ENCODE peak calls at places on chromosomes 7 and 10, in eight cellular contexts. T is astrocyte, G is sigmoid colon, Y is neuronal stem cell, Q is fibroblast of lung, F is left ventricle myocardium inferior, O is brain microvascular endothelial cell, I is foreskin keratinocyte. Z is an unnamed sample.

GRCh38 chr7:18583305-18583704 is 87.8 kb downstream of the HDAC9 start:
- DNase-seq in Q (peak), T (peak), F (no peak), I (peak), O (peak), G (no peak), Y (no peak), Z (no peak)

GRCh38 chr10:52567247-52567580 is 205.4 kb downstream of the MBL2 start:
- DNase-seq in Q (no peak), I (no peak), G (no peak), O (no peak), F (no peak), Y (no peak), T (no peak), Z (no peak)

GRCh38 chr10:16945566-16945965 is 128.3 kb upstream of the RSU1 start:
- DNase-seq in Q (no peak), I (no peak), F (no peak), T (no peak), G (no peak), Y (no peak), O (no peak), Z (no peak)

GRCh38 chr7:5695709-5696345 is 85.6 kb downstream of the RNF216 start:
- DNase-seq in T (no peak), I (no peak), G (peak), F (no peak), Y (no peak), O (peak), Q (peak), Z (no peak)

GRCh38 chr10:74947781-74948401 is 121.5 kb downstream of the KAT6B start:
- DNase-seq in I (peak), Q (no peak), O (no peak), G (no peak), T (no peak), Y (no peak), F (no peak), Z (no peak)

GRCh38 chr10:32692174-32692573 is 246.2 kb downstream of the CCDC7 start:
- DNase-seq in F (no peak), T (peak), G (no peak), O (peak), I (peak), Q (peak), Y (no peak), Z (no peak)

GRCh38 chr7:80721880-80722595 is 83.6 kb downstream of the CD36 start:
- DNase-seq in F (no peak), O (peak), Y (no peak), I (peak), Q (peak), T (peak), G (no peak), Z (peak)

GRCh38 chr7:98027342-98028033 is 37.5 kb upstream of the OCM2 start:
- DNase-seq in Y (no peak), O (no peak), T (no peak), F (no peak), I (no peak), Q (no peak), G (no peak), Z (no peak)

GRCh38 chr10:77834540-77834939 is 92.0 kb downstream of the DLG5 start:
- DNase-seq in O (no peak), Y (no peak), G (no peak), Q (no peak), F (no peak), T (no peak), I (no peak), Z (no peak)

GRCh38 chr10:66772511-66772910 is 153.3 kb upstream of the LRRTM3 start:
- DNase-seq in O (no peak), Q (peak), T (no peak), I (no peak), F (no peak), Y (no peak), G (no peak), Z (no peak)

GRCh38 chr10:37643187-37643586 is 214.2 kb downstream of the ZNF248 start:
- DNase-seq in I (no peak), G (no peak), O (no peak), F (no peak), Q (no peak), T (no peak), Y (no peak), Z (no peak)

GRCh38 chr10:50563906-50564305 is 59.9 kb downstream of the SGMS1 start:
- DNase-seq in F (no peak), O (no peak), Q (no peak), T (no peak), G (no peak), Y (no peak), I (no peak), Z (no peak)

GRCh38 chr7:46123-46829 is 146.1 kb upstream of the FAM20C start:
- DNase-seq in G (peak), T (no peak), Y (no peak), Q (no peak), F (no peak), I (no peak), O (no peak), Z (peak)

GRCh38 chr10:44975487-44976331 is 2.9 kb downstream of the DEPP1 start:
- DNase-seq in T (peak), F (no peak), I (peak), O (peak), Q (peak), Y (no peak), G (peak), Z (no peak)

GRCh38 chr10:76202777-76203176 is 771.4 kb downstream of the LRMDA start:
- DNase-seq in I (no peak), F (no peak), Q (peak), O (peak), G (no peak), Y (no peak), T (peak), Z (no peak)

GRCh38 chr7:99099499-99100077 is 44.3 kb downstream of the SMURF1 start:
- DNase-seq in O (peak), I (peak), Q (no peak), F (no peak), Y (no peak), G (no peak), T (no peak), Z (no peak)

GRCh38 chr10:15369642-15370211 is 1.4 kb downstream of the FAM171A1 start:
- DNase-seq in T (no peak), O (no peak), Q (no peak), F (peak), I (no peak), G (no peak), Y (no peak), Z (no peak)

GRCh38 chr10:17235136-17235535 is 7.1 kb downstream of the VIM start:
- DNase-seq in G (no peak), I (no peak), T (no peak), F (no peak), Y (no peak), O (no peak), Q (no peak), Z (no peak)

GRCh38 chr10:13913890-13914289 is 327.1 kb downstream of the PRPF18 start:
- DNase-seq in Q (no peak), F (no peak), Y (no peak), T (no peak), I (no peak), G (peak), O (no peak), Z (no peak)

GRCh38 chr10:119654540-119654939 is 3.4 kb downstream of the BAG3 start:
- DNase-seq in I (peak), F (peak), G (peak), T (no peak), O (no peak), Q (no peak), Y (no peak), Z (peak)

GRCh38 chr10:103157246-103157645 is 35.8 kb downstream of the NT5C2 start:
- DNase-seq in Y (no peak), O (no peak), T (no peak), G (no peak), Q (peak), F (no peak), I (no peak), Z (no peak)

GRCh38 chr7:37494940-37495339 is 46.3 kb upstream of the ELMO1 start:
- DNase-seq in T (no peak), F (no peak), Q (no peak), G (no peak), O (no peak), I (no peak), Y (no peak), Z (no peak)

GRCh38 chr10:70477661-70478162 is 855 bp upstream of the PALD1 start:
- DNase-seq in Y (no peak), I (peak), G (no peak), O (no peak), Q (no peak), F (no peak), T (no peak), Z (no peak)

GRCh38 chr7:90945104-90945752 is 319.0 kb upstream of the FZD1 start:
- DNase-seq in Y (no peak), Q (peak), F (no peak), G (no peak), T (peak), I (peak), O (no peak), Z (no peak)

GRCh38 chr10:99318048-99318447 is 11.1 kb upstream of the CNNM1 start:
- DNase-seq in O (no peak), I (no peak), G (no peak), T (no peak), Y (no peak), F (no peak), Q (no peak), Z (no peak)

GRCh38 chr10:88194041-88194887 is 330.8 kb downstream of the PTEN start:
- DNase-seq in O (no peak), T (peak), Q (peak), Y (no peak), G (no peak), I (peak), F (no peak), Z (no peak)

GRCh38 chr7:70586822-70587221 is 545.1 kb upstream of the GALNT17 start:
- DNase-seq in Y (no peak), G (no peak), F (no peak), T (peak), I (no peak), Q (no peak), O (no peak), Z (no peak)

GRCh38 chr7:99407849-99408346 is 499 bp downstream of the PDAP1 start:
- DNase-seq in Q (peak), O (peak), T (peak), I (peak), Y (no peak), G (peak), F (peak), Z (no peak)

GRCh38 chr7:30182186-30182585 is 47.4 kb downstream of the MTURN start:
- DNase-seq in T (no peak), G (no peak), O (no peak), F (peak), Y (no peak), I (no peak), Q (no peak), Z (no peak)

GRCh38 chr10:77849039-77849664 is 77.4 kb downstream of the DLG5 start:
- DNase-seq in Y (peak), G (no peak), Q (no peak), T (no peak), O (no peak), I (no peak), F (no peak), Z (no peak)

GRCh38 chr7:102303669-102304422 is 17.2 kb downstream of the SH2B2 start:
- DNase-seq in I (no peak), F (no peak), Y (no peak), Q (no peak), G (no peak), O (no peak), T (no peak), Z (no peak)

GRCh38 chr10:4130685-4131084 is 345.7 kb upstream of the KLF6 start:
- DNase-seq in Q (no peak), T (no peak), O (no peak), G (no peak), Y (no peak), F (no peak), I (no peak), Z (no peak)
- H3K27ac ChIP-seq in Q (no peak), T (no peak), O (peak), G (no peak), Y (no peak), F (peak), I (no peak), Z (peak)

DNA sequence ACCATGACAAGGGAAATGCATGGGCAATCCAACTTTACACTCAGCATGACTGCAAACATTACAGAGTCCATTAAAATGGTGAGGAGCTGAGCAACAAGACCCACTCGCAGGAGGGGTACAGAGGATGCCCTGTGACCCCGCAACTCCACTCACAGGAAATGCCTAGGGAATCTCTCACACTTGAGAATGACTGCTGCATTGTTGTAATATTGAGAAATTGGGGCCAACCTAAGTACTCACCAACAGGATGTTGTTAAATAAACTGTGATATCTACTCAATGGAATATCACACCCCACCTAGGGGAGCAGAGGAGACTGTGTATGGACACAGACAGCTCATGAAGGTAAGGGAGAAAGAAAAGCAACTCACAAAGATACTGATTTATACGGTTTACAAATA is 53.4 kb upstream of the CAMK2B start:
- DNase-seq in O (peak), T (peak), Q (peak), I (peak), Y (no peak), G (no peak), F (no peak), Z (no peak)
- H3K27ac ChIP-seq in O (peak), T (peak), Q (peak), I (peak), Y (no peak), G (no peak), F (no peak), Z (no peak)

GRCh38 chr7:12422449-12423320 is 19.0 kb upstream of the VWDE start:
- DNase-seq in T (no peak), Y (no peak), Q (peak), O (no peak), I (peak), G (no peak), F (no peak), Z (no peak)
- H3K27ac ChIP-seq in T (no peak), Y (no peak), Q (no peak), O (peak), I (peak), G (no peak), F (no peak), Z (no peak)

GRCh38 chr7:85186083-85186520 is 754 bp downstream of the SEMA3D start:
- DNase-seq in I (peak), G (peak), Q (peak), F (no peak), T (peak), Y (peak), O (peak), Z (peak)
- H3K27ac ChIP-seq in I (no peak), G (peak), Q (peak), F (peak), T (no peak), Y (no peak), O (no peak), Z (peak)

GRCh38 chr10:58661336-58661735 is 148.7 kb downstream of the BICC1 start:
- DNase-seq in Q (no peak), T (peak), I (peak), Y (no peak), F (no peak), O (no peak), G (no peak), Z (no peak)

GRCh38 chr10:58660577-58661255 is 148.0 kb downstream of the BICC1 start:
- DNase-seq in F (no peak), O (no peak), G (no peak), I (no peak), T (peak), Y (no peak), Q (no peak), Z (no peak)

GRCh38 chr10:58661902-58662301 is 149.2 kb downstream of the BICC1 start:
- DNase-seq in Y (no peak), I (no peak), O (no peak), F (no peak), Q (no peak), T (no peak), G (no peak), Z (no peak)

GRCh38 chr10:58665361-58665760 is 152.7 kb downstream of the BICC1 start:
- DNase-seq in I (no peak), T (peak), Q (no peak), O (no peak), G (no peak), F (no peak), Y (no peak), Z (no peak)

GRCh38 chr10:58662314-58662713 is 149.6 kb downstream of the BICC1 start:
- DNase-seq in I (peak), Y (no peak), O (peak), T (peak), F (no peak), Q (peak), G (no peak), Z (no peak)
- H3K27ac ChIP-seq in I (no peak), Y (no peak), O (peak), T (peak), F (no peak), Q (peak), G (no peak), Z (no peak)

DNA sequence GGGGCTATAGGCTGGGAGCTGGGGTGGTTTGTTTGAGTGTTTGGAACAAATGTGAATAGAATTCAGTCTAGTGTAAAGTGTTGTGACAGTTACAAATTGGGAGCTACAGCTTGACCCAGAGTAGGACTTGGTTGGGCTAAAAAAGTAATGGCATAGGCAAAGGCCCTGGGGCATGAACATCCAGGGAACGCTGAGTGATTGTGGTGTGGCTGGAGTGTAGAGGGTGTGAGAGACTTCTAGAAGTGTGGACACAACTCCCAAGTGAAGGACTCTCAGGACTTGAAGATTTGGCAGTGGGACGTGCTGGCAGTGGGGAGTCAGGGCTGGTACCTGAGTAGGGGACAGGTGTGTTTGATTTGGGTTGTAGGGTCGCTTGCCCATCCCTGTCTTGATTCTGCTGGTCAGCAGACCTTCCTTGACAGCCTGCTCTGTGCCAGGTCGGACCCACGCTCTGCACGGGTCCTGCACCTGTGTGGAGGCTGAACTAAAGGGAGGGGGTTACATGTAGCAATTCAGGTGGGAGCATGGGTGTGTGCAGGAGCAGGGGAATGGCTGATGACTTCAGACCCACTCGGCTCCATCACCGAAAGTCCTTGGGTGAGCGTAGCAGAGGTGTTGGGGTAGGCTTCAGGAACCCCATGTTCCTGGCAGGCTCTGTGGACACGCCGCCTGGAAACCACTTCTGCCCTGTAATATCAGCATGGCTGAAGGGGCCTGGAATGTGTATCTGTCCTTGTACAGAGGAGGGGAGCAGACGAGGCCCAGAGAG is 43.3 kb downstream of the ZMIZ1 start:
- DNase-seq in I (no peak), Q (no peak), G (peak), F (peak), T (no peak), O (no peak), Y (no peak), Z (peak)
- H3K27ac ChIP-seq in I (no peak), Q (peak), G (peak), F (peak), T (peak), O (peak), Y (no peak), Z (peak)

GRCh38 chr7:128826916-128827247 is 3.3 kb upstream of the FLNC start:
- DNase-seq in O (no peak), Y (no peak), I (no peak), G (no peak), Q (no peak), F (no peak), T (no peak), Z (no peak)

GRCh38 chr7:128826512-128826911 is 3.7 kb upstream of the FLNC start:
- DNase-seq in G (no peak), O (no peak), F (no peak), Y (no peak), I (no peak), T (no peak), Q (no peak), Z (no peak)

GRCh38 chr7:128829391-128830166 is 627 bp upstream of the FLNC start:
- DNase-seq in T (peak), I (no peak), Q (peak), O (peak), F (no peak), G (peak), Y (no peak), Z (no peak)

GRCh38 chr7:128827248-128827958 is 2.8 kb upstream of the FLNC start:
- DNase-seq in Y (no peak), G (peak), F (peak), T (peak), O (peak), I (no peak), Q (peak), Z (no peak)

GRCh38 chr7:128827971-128828711 is 2.1 kb upstream of the FLNC start:
- DNase-seq in Q (peak), I (peak), G (peak), F (peak), T (peak), Y (no peak), O (peak), Z (no peak)
- H3K27ac ChIP-seq in Q (peak), I (no peak), G (peak), F (peak), T (peak), Y (peak), O (peak), Z (no peak)

DNA sequence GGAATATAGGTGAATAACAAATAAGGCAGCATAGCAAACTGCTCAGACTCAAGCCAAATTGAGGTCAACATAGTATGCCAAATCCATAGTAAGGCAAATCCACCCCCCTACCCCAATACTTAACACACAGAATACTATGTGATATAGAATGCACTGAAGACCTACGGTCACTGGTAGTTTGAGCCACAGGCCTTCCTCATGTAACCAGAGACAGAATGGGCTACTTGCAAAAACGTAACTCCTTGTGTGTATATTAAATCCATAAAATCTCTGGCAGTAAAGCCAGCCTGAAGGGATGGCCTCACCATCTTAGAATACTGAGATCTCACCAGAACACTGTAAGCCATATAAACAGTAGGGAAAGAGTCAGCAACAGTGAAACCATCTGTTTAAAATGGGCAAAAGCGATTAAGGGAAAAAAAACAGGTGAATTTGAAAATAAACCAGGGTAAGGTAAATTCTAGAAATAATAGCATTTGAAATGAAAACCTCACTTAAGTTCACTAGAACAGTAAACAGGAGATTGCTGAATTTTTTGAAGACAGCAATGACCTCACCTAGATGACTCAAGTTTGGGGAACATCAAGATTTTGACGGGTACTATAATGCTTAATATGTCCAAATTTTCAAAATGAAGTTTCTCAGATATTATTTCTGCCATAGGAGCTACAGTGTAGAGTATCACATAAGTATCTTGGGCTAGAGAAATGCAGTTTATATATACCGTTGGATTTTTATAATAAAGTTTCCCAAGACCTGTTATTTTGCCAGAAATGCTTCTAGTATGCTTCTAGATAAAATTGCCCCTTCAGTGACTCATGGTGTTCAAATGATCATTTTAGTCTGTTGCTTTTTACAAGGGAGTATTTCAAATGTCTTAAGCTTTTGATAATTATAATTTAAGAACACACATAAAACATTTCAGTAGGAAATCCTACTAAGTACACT is 13.9 kb downstream of the HNRNPA2B1 start:
- DNase-seq in G (no peak), Q (no peak), I (no peak), Y (no peak), F (no peak), O (no peak), T (no peak), Z (no peak)
- H3K27ac ChIP-seq in G (peak), Q (no peak), I (no peak), Y (no peak), F (no peak), O (no peak), T (no peak), Z (no peak)

Z was measured in upper lobe of right lung.